ENCODE peak calls at places on chromosomes 13 and 19, in four cellular contexts. E is anterior cingulate cortex; C is stimulated activated effector memory CD8-positive, alpha-beta T cell treated with anti-CD3 and anti-CD28 coated beads, Interleukin-12 subunit alpha, Interleukin-12 subunit beta, amount 100 ng/mL, for 72 hours; Z is pancreas. M is an unnamed sample.

GRCh38 chr19:54354761-54355160 is 10.0 kb downstream of the LAIR1 start:
- DNase-seq in E (no peak), C (no peak), Z (no peak), M (no peak)

GRCh38 chr19:19420570-19421301 is 15.3 kb downstream of the GATAD2A start:
- DNase-seq in E (no peak), C (peak; percentile 34), Z (no peak), M (peak; percentile 16)

GRCh38 chr13:98766716-98767115 is 14.2 kb upstream of the SLC15A1 start:
- DNase-seq in E (no peak), C (no peak), Z (no peak), M (no peak)

GRCh38 chr13:22874839-22875238 is 305.9 kb upstream of the SGCG start:
- DNase-seq in E (no peak), C (no peak), Z (no peak), M (no peak)

GRCh38 chr13:46675016-46675415 is 121.9 kb downstream of the ESD start:
- DNase-seq in E (no peak), C (no peak), Z (no peak), M (no peak)

GRCh38 chr13:99205621-99206220 is 5.1 kb downstream of the UBAC2 start:
- DNase-seq in E (no peak), C (no peak), Z (no peak), M (no peak)

GRCh38 chr13:66071608-66072007 is 1158.5 kb downstream of the PCDH9 start:
- DNase-seq in E (no peak), C (no peak), Z (no peak), M (no peak)

GRCh38 chr19:19167612-19168011 is 2.5 kb downstream of the MEF2B start:
- DNase-seq in E (no peak), C (no peak), Z (no peak), M (no peak)

GRCh38 chr13:107211073-107211472 is 643.1 kb upstream of the ARGLU1 start:
- DNase-seq in E (peak; percentile 44), C (peak; percentile 3), Z (peak; percentile 43), M (peak; percentile 30)

GRCh38 chr13:93116809-93117208 is 109.8 kb upstream of the GPC6 start:
- DNase-seq in E (no peak), C (no peak), Z (no peak), M (no peak)

GRCh38 chr19:42198676-42199439 is 18.6 kb downstream of the DEDD2 start:
- DNase-seq in E (no peak), C (no peak), Z (no peak), M (peak; percentile 69)

GRCh38 chr13:80742027-80742426 is 401.1 kb upstream of the SPRY2 start:
- DNase-seq in E (no peak), C (no peak), Z (no peak), M (no peak)

GRCh38 chr19:49058592-49058991 is 1.0 kb upstream of the CGB7 start:
- DNase-seq in E (no peak), C (no peak), Z (no peak), M (no peak)

GRCh38 chr13:79194272-79194671 is 211.8 kb downstream of the RBM26 start:
- DNase-seq in E (no peak), C (peak; percentile 24), Z (no peak), M (peak; percentile 54)

GRCh38 chr13:46648166-46648607 is 95.2 kb downstream of the LRCH1 start:
- DNase-seq in E (no peak), C (no peak), Z (peak; percentile 37), M (no peak)

GRCh38 chr13:21688056-21688455 is 17.2 kb downstream of the FGF9 start:
- DNase-seq in E (no peak), C (no peak), Z (no peak), M (no peak)

GRCh38 chr19:10379880-10380310 is 477 bp downstream of the TYK2 start:
- DNase-seq in E (no peak), C (no peak), Z (no peak), M (no peak)

GRCh38 chr13:41457589-41458186 is 338 bp downstream of the RGCC start:
- DNase-seq in E (no peak), C (peak; percentile 34), Z (no peak), M (peak; percentile 60)

GRCh38 chr19:27777242-27777641 is 1435.7 kb downstream of the UQCRFS1 start:
- DNase-seq in E (no peak), C (no peak), Z (no peak), M (no peak)

GRCh38 chr13:71864094-71864980 is 2.7 kb downstream of the DACH1 start:
- DNase-seq in E (no peak), C (no peak), Z (peak; percentile 24), M (no peak)

GRCh38 chr13:102697929-102698648 is 3.2 kb upstream of the METTL21C start:
- DNase-seq in E (no peak), C (no peak), Z (no peak), M (no peak)

GRCh38 chr13:90706631-90707030 is 640.9 kb upstream of the MIR17HG start:
- DNase-seq in E (no peak), C (no peak), Z (no peak), M (no peak)

GRCh38 chr19:42316223-42317211 is 3.4 kb downstream of the TMEM145 start:
- DNase-seq in E (no peak), C (no peak), Z (no peak), M (no peak)

GRCh38 chr19:32619051-32619685 is 38.2 kb downstream of the PDCD5 start:
- DNase-seq in E (no peak), C (no peak), Z (no peak), M (no peak)

GRCh38 chr13:39196957-39197644 is 158.8 kb downstream of the NHLRC3 start:
- DNase-seq in E (no peak), C (no peak), Z (no peak), M (no peak)

GRCh38 chr19:35458821-35459391 is 10.8 kb downstream of the FFAR2 start:
- DNase-seq in E (no peak), C (no peak), Z (peak; percentile 82), M (no peak)

GRCh38 chr19:3176715-3177501 is 1.7 kb upstream of the S1PR4 start:
- DNase-seq in E (no peak), C (peak; percentile 40), Z (no peak), M (no peak)

GRCh38 chr13:68736961-68737360 is 1370.7 kb upstream of the ATXN8OS start:
- DNase-seq in E (no peak), C (no peak), Z (no peak), M (no peak)

GRCh38 chr13:107360010-107360409 is 792.1 kb upstream of the ARGLU1 start:
- DNase-seq in E (no peak), C (no peak), Z (no peak), M (no peak)

GRCh38 chr19:30480097-30480496 is 107.9 kb downstream of the ZNF536 start:
- DNase-seq in E (no peak), C (no peak), Z (no peak), M (no peak)

GRCh38 chr19:13899393-13899792 is 6.5 kb downstream of the BRME1 start:
- DNase-seq in E (no peak), C (no peak), Z (no peak), M (no peak)

GRCh38 chr13:36133950-36134349 is 2.8 kb upstream of the DCLK1 start:
- DNase-seq in E (no peak), C (no peak), Z (no peak), M (no peak)

GRCh38 chr13:77519808-77520207 is 15.7 kb upstream of the SCEL start:
- DNase-seq in E (no peak), C (no peak), Z (no peak), M (no peak)

GRCh38 chr13:21435710-21436151 is 23.4 kb downstream of the ZDHHC20 start:
- DNase-seq in E (no peak), C (peak; percentile 21), Z (peak; percentile 45), M (no peak)